ENCODE peak calls at places on chromosomes 5 and 9, in nine cellular contexts. Z is activated CD4-positive, CD25-positive, alpha-beta regulatory T cell treated with anti-CD3 and anti-CD28 coated beads, Interleukin-2, amount 50 U/mL, for 72 hours; U is activated T-cell treated with anti-CD3 and anti-CD28 coated beads for 1 hour; D is nucleus accumbens; W is stimulated activated CD4-positive, alpha-beta T cell treated with anti-CD3 and anti-CD28 coated beads, Interleukin-1b, Interleukin-23, amount 100 ng/mL, for 4 hours; X is stimulated activated CD8-positive, alpha-beta memory T cell treated with anti-CD3 and anti-CD28 coated beads, Interleukin-4, amount 100 ng/mL, for 4 hours; F is A172; I is activated CD8-positive, alpha-beta memory T cell treated with anti-CD3 and anti-CD28 coated beads for 4 hours; V is AG09309. O is an unnamed sample.
A peak's percentile ranks its signal among the peaks of the same experiment; 100 is the strongest.

GRCh38 chr9:115030006-115030405 is 88.0 kb downstream of the TNC start:
- DNase-seq in Z (no peak), U (no peak), D (no peak), W (no peak), X (no peak), F (no peak), I (no peak), V (no peak), O (no peak)

GRCh38 chr5:94471496-94471895 is 146.9 kb downstream of the KIAA0825 start:
- DNase-seq in Z (no peak), U (no peak), D (no peak), W (no peak), X (no peak), F (no peak), I (no peak), V (peak; percentile 5), O (no peak)

GRCh38 chr5:130871346-130872086 is 293.5 kb downstream of the HINT1 start:
- DNase-seq in Z (no peak), U (peak; percentile 13), D (no peak), W (no peak), X (peak; percentile 2), F (peak; percentile 11), I (peak; percentile 5), V (peak; percentile 28), O (no peak)

GRCh38 chr5:161572914-161573313 is 26.4 kb upstream of the GABRB2 start:
- DNase-seq in Z (no peak), U (no peak), D (no peak), W (no peak), X (no peak), F (no peak), I (no peak), V (no peak), O (no peak)

GRCh38 chr5:82359286-82359685 is 81.1 kb upstream of the RPS23 start:
- DNase-seq in Z (no peak), U (no peak), D (no peak), W (no peak), X (no peak), F (no peak), I (no peak), V (no peak), O (no peak)

GRCh38 chr9:93674580-93675335 is 98.4 kb downstream of the PHF2 start:
- DNase-seq in Z (no peak), U (no peak), D (no peak), W (no peak), X (no peak), F (no peak), I (no peak), V (no peak), O (no peak)

GRCh38 chr5:113038714-113039113 is 62.1 kb downstream of the DCP2 start:
- DNase-seq in Z (no peak), U (no peak), D (no peak), W (no peak), X (no peak), F (peak; percentile 91), I (no peak), V (no peak), O (no peak)

GRCh38 chr5:181186902-181187499 is 18.0 kb downstream of the TRIM7 start:
- DNase-seq in Z (no peak), U (no peak), D (no peak), W (no peak), X (no peak), F (no peak), I (no peak), V (no peak), O (no peak)

GRCh38 chr5:28275931-28276330 is 1237.5 kb upstream of the CDH9 start:
- DNase-seq in Z (no peak), U (no peak), D (no peak), W (no peak), X (no peak), F (no peak), I (no peak), V (no peak), O (no peak)

GRCh38 chr9:14480561-14480960 is 166.6 kb upstream of the NFIB start:
- DNase-seq in Z (no peak), U (no peak), D (no peak), W (no peak), X (no peak), F (no peak), I (no peak), V (no peak), O (no peak)

GRCh38 chr5:80982093-80982492 is 21.9 kb downstream of the RASGRF2 start:
- DNase-seq in Z (no peak), U (no peak), D (no peak), W (no peak), X (no peak), F (no peak), I (no peak), V (no peak), O (no peak)

O was measured in esophagus squamous epithelium.